ENCODE peak calls at places on chromosome 12, in five cellular contexts. One of them, this sample, is unnamed.

GRCh38 chr12:8590842-8591545 is 21.7 kb downstream of the AICDA start:
- DNase-seq in trophoblast cell: peak; percentile 60
- DNase-seq in lung: no peak
- DNase-seq in prostate gland: no peak
- DNase-seq in pancreas: no peak
- DNase-seq in this sample: no peak

GRCh38 chr12:25434493-25434892 is 118.6 kb downstream of the LMNTD1 start:
- DNase-seq in pancreas: no peak
- DNase-seq in prostate gland: no peak
- DNase-seq in trophoblast cell: no peak
- DNase-seq in lung: no peak
- DNase-seq in this sample: no peak

GRCh38 chr12:71472441-71472911 is 32.9 kb downstream of the LGR5 start:
- DNase-seq in pancreas: no peak
- DNase-seq in trophoblast cell: peak; percentile 65
- DNase-seq in lung: no peak
- DNase-seq in prostate gland: no peak
- DNase-seq in this sample: no peak

GRCh38 chr12:47808049-47808448 is 11.7 kb downstream of the HDAC7 start:
- DNase-seq in pancreas: no peak
- DNase-seq in prostate gland: no peak
- DNase-seq in lung: peak; percentile 56
- DNase-seq in trophoblast cell: peak; percentile 41
- DNase-seq in this sample: no peak

GRCh38 chr12:13196302-13196921 is at the start of gene EMP1:
- DNase-seq in prostate gland: peak; percentile 87
- DNase-seq in trophoblast cell: peak; percentile 53
- DNase-seq in pancreas: peak; percentile 86
- DNase-seq in lung: peak; percentile 94
- DNase-seq in this sample: peak; percentile 19

GRCh38 chr12:55720071-55720564 is at the start of gene RDH5:
- DNase-seq in lung: no peak
- DNase-seq in prostate gland: no peak
- DNase-seq in pancreas: peak; percentile 74
- DNase-seq in trophoblast cell: no peak
- DNase-seq in this sample: peak; percentile 55

GRCh38 chr12:8907513-8907912 is 6.8 kb upstream of the PHC1 start:
- DNase-seq in trophoblast cell: no peak
- DNase-seq in pancreas: no peak
- DNase-seq in lung: no peak
- DNase-seq in prostate gland: no peak
- DNase-seq in this sample: no peak

GRCh38 chr12:49987620-49988303 is 15.0 kb downstream of the AQP6 start:
- DNase-seq in pancreas: no peak
- DNase-seq in prostate gland: no peak
- DNase-seq in lung: no peak
- DNase-seq in trophoblast cell: no peak
- DNase-seq in this sample: no peak

GRCh38 chr12:29168000-29168399 is 18.9 kb downstream of the FAR2 start:
- DNase-seq in trophoblast cell: no peak
- DNase-seq in pancreas: no peak
- DNase-seq in prostate gland: no peak
- DNase-seq in lung: no peak
- DNase-seq in this sample: no peak

GRCh38 chr12:5063149-5063548 is 19.5 kb downstream of the KCNA5 start:
- DNase-seq in lung: no peak
- DNase-seq in trophoblast cell: peak; percentile 45
- DNase-seq in pancreas: no peak
- DNase-seq in prostate gland: no peak
- DNase-seq in this sample: no peak

GRCh38 chr12:4909734-4910501 is at the start of gene KCNA1:
- DNase-seq in trophoblast cell: no peak
- DNase-seq in prostate gland: no peak
- DNase-seq in pancreas: no peak
- DNase-seq in lung: no peak
- DNase-seq in this sample: no peak

GRCh38 chr12:38588618-38589309 is 272.2 kb downstream of the ALG10B start:
- DNase-seq in prostate gland: no peak
- DNase-seq in lung: no peak
- DNase-seq in pancreas: no peak
- DNase-seq in trophoblast cell: no peak
- DNase-seq in this sample: no peak

GRCh38 chr12:109309441-109310246 is 560 bp upstream of the FOXN4 start:
- DNase-seq in lung: no peak
- DNase-seq in pancreas: no peak
- DNase-seq in trophoblast cell: no peak
- DNase-seq in prostate gland: no peak
- DNase-seq in this sample: no peak

GRCh38 chr12:55642275-55643068 is 5.8 kb downstream of the OR10P1 start:
- DNase-seq in lung: no peak
- DNase-seq in trophoblast cell: peak; percentile 13
- DNase-seq in prostate gland: no peak
- DNase-seq in pancreas: no peak
- DNase-seq in this sample: no peak

GRCh38 chr12:8665729-8666128 is 3.1 kb upstream of the MFAP5 start:
- DNase-seq in trophoblast cell: no peak
- DNase-seq in prostate gland: peak; percentile 4
- DNase-seq in lung: no peak
- DNase-seq in pancreas: no peak
- DNase-seq in this sample: no peak

GRCh38 chr12:68876471-68876870 is 56.5 kb downstream of the CPM start:
- DNase-seq in pancreas: no peak
- DNase-seq in prostate gland: no peak
- DNase-seq in trophoblast cell: no peak
- DNase-seq in lung: no peak
- DNase-seq in this sample: no peak

GRCh38 chr12:2982361-2982760 is 23.2 kb downstream of the TEAD4 start:
- DNase-seq in prostate gland: no peak
- DNase-seq in lung: no peak
- DNase-seq in pancreas: peak; percentile 92
- DNase-seq in trophoblast cell: peak; percentile 27
- DNase-seq in this sample: no peak

GRCh38 chr12:115543269-115543668 is 734.2 kb downstream of the MED13L start:
- DNase-seq in pancreas: no peak
- DNase-seq in lung: no peak
- DNase-seq in prostate gland: no peak
- DNase-seq in trophoblast cell: no peak
- DNase-seq in this sample: no peak

GRCh38 chr12:75099215-75099614 is 110.4 kb downstream of the KCNC2 start:
- DNase-seq in pancreas: no peak
- DNase-seq in trophoblast cell: no peak
- DNase-seq in prostate gland: no peak
- DNase-seq in lung: no peak
- DNase-seq in this sample: no peak

GRCh38 chr12:34292736-34293625 is 270.7 kb downstream of the ALG10 start:
- DNase-seq in prostate gland: no peak
- DNase-seq in lung: no peak
- DNase-seq in trophoblast cell: no peak
- DNase-seq in pancreas: no peak
- DNase-seq in this sample: no peak

GRCh38 chr12:14048949-14049545 is 67.6 kb upstream of the GRIN2B start:
- DNase-seq in prostate gland: no peak
- DNase-seq in trophoblast cell: no peak
- DNase-seq in lung: no peak
- DNase-seq in pancreas: no peak
- DNase-seq in this sample: no peak

GRCh38 chr12:114682920-114683708 is 861 bp downstream of the TBX3 start:
- DNase-seq in lung: no peak
- DNase-seq in pancreas: no peak
- DNase-seq in prostate gland: no peak
- DNase-seq in trophoblast cell: peak; percentile 55
- DNase-seq in this sample: no peak

GRCh38 chr12:95218164-95218851 is 701 bp downstream of the VEZT start:
- DNase-seq in trophoblast cell: peak; percentile 81
- DNase-seq in pancreas: no peak
- DNase-seq in prostate gland: no peak
- DNase-seq in lung: no peak
- DNase-seq in this sample: no peak

GRCh38 chr12:28958553-28959195 is 190.4 kb upstream of the FAR2 start:
- DNase-seq in trophoblast cell: peak; percentile 29
- DNase-seq in pancreas: no peak
- DNase-seq in prostate gland: no peak
- DNase-seq in lung: no peak
- DNase-seq in this sample: no peak

GRCh38 chr12:75632452-75632851 is 121.0 kb upstream of the KRR1 start:
- DNase-seq in pancreas: no peak
- DNase-seq in lung: no peak
- DNase-seq in prostate gland: no peak
- DNase-seq in trophoblast cell: no peak
- DNase-seq in this sample: no peak

GRCh38 chr12:90791445-90791844 is 163.5 kb downstream of the CCER1 start:
- DNase-seq in lung: no peak
- DNase-seq in prostate gland: no peak
- DNase-seq in trophoblast cell: no peak
- DNase-seq in pancreas: no peak
- DNase-seq in this sample: no peak

GRCh38 chr12:90790747-90791146 is 164.2 kb downstream of the CCER1 start:
- DNase-seq in lung: no peak
- DNase-seq in pancreas: no peak
- DNase-seq in trophoblast cell: no peak
- DNase-seq in prostate gland: no peak
- DNase-seq in this sample: no peak

DNA sequence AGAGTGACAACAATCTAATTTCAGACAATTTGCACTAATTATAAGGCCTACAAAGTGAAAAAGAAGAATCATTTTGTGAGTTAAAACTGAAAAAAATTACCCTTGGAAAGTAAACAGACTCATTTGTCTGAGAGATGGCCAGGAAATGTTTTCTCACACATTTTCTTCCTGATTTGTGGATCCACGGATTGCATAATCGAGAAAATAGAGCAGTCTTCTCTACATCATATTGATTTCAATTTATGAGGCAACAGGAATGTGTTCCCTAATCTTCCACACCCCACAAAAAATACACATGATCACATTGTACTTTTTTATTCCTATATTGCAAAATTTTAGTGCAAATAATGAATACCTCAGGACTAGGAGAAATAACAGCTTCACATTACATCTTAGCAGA is 160.8 kb downstream of the CCER1 start:
- DNase-seq in trophoblast cell: no peak
- DNase-seq in prostate gland: no peak
- DNase-seq in pancreas: no peak
- DNase-seq in lung: no peak
- DNase-seq in this sample: no peak
- H3K27ac ChIP-seq in trophoblast cell: no peak overlapping the region
- H3K27ac ChIP-seq in prostate gland: no peak overlapping the region
- H3K27ac ChIP-seq in pancreas: no peak overlapping the region
- H3K27ac ChIP-seq in lung: no peak overlapping the region
- H3K27ac ChIP-seq in this sample: no peak overlapping the region

GRCh38 chr12:105332925-105333324 is 2.4 kb downstream of the C12orf75 start:
- DNase-seq in prostate gland: no peak
- DNase-seq in lung: no peak
- DNase-seq in pancreas: no peak
- DNase-seq in trophoblast cell: peak; percentile 51
- DNase-seq in this sample: no peak

GRCh38 chr12:105330283-105330937 is at the start of gene C12orf75:
- DNase-seq in prostate gland: peak; percentile 74
- DNase-seq in lung: peak; percentile 55
- DNase-seq in pancreas: peak; percentile 59
- DNase-seq in trophoblast cell: peak; percentile 64
- DNase-seq in this sample: peak; percentile 45

GRCh38 chr12:105331805-105332251 is 1.3 kb downstream of the C12orf75 start:
- DNase-seq in lung: no peak
- DNase-seq in trophoblast cell: peak; percentile 63
- DNase-seq in pancreas: no peak
- DNase-seq in prostate gland: no peak
- DNase-seq in this sample: no peak

GRCh38 chr12:105330938-105331804 is 680 bp downstream of the C12orf75 start:
- DNase-seq in pancreas: peak; percentile 23
- DNase-seq in prostate gland: peak; percentile 11
- DNase-seq in lung: no peak
- DNase-seq in trophoblast cell: no peak
- DNase-seq in this sample: peak; percentile 32

GRCh38 chr12:105329926-105330282 is 587 bp upstream of the C12orf75 start:
- DNase-seq in lung: no peak
- DNase-seq in prostate gland: no peak
- DNase-seq in trophoblast cell: peak; percentile 48
- DNase-seq in pancreas: no peak
- DNase-seq in this sample: no peak
- H3K27ac ChIP-seq in lung: no peak overlapping the region
- H3K27ac ChIP-seq in prostate gland: no peak overlapping the region
- H3K27ac ChIP-seq in trophoblast cell: no peak overlapping the region
- H3K27ac ChIP-seq in pancreas: no peak overlapping the region
- H3K27ac ChIP-seq in this sample: no peak overlapping the region

DNA sequence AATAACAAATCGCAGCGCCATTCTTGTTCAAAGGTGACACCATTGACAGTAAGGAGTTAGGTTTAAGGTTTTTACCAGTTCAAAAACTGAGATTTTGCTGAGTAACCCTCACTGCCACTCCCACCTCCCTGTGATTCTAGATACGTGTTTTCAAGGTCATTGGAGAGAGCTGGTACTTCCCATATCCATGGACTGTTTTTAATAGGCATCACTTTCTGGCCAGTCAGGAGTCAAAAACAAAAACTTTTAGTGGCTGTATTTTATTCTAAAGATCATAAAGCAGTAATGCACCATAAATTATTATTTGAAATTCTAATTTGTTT is 187.5 kb downstream of the ETV6 start:
- DNase-seq in pancreas: no peak
- DNase-seq in trophoblast cell: no peak
- DNase-seq in prostate gland: no peak
- DNase-seq in lung: no peak
- DNase-seq in this sample: no peak
- H3K27ac ChIP-seq in pancreas: no peak overlapping the region
- H3K27ac ChIP-seq in trophoblast cell: no peak overlapping the region
- H3K27ac ChIP-seq in prostate gland: no peak overlapping the region
- H3K27ac ChIP-seq in lung: peak overlapping the region; percentile 80
- H3K27ac ChIP-seq in this sample: no peak overlapping the region

GRCh38 chr12:52243774-52244614 is 11.0 kb downstream of the KRT7 start:
- DNase-seq in pancreas: peak; percentile 94
- DNase-seq in prostate gland: peak; percentile 93
- DNase-seq in trophoblast cell: peak; percentile 70
- DNase-seq in lung: peak; percentile 80
- DNase-seq in this sample: no peak
- H3K27ac ChIP-seq in pancreas: peak overlapping the region; percentile 96
- H3K27ac ChIP-seq in prostate gland: peak overlapping the region; percentile 82
- H3K27ac ChIP-seq in trophoblast cell: peak overlapping the region; percentile 9
- H3K27ac ChIP-seq in lung: peak overlapping the region; percentile 71
- H3K27ac ChIP-seq in this sample: no peak overlapping the region

DNA sequence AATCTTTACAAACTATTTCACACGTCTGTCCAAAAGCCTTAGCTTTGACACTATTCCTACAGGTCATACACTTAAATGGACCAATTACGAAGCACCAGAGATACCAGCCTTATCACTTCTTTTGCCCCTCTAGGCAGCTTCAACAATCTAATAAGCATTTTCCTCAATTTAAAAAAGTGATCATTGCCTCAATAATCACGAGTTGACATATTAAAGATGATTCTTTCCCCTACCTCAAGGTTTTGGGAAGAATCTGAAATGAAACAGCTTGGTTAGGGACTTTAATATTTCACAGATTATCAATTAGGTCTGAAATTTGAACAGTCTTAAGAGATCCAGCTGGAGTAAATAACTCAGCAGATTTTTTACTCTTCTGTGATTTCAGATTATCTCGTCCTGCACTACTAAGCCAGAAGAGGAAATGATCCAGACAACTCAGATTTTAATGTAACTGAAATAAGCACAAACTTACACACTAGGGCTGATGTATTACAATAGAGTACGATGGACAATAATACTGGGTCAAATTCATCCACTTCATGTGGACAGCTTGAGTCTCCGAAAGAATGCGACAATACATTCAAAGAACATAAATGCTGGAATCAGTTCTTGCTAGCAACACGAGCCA is 15.9 kb downstream of the UBE2N start:
- DNase-seq in pancreas: no peak
- DNase-seq in trophoblast cell: no peak
- DNase-seq in prostate gland: no peak
- DNase-seq in lung: no peak
- DNase-seq in this sample: no peak
- H3K27ac ChIP-seq in pancreas: no peak overlapping the region
- H3K27ac ChIP-seq in trophoblast cell: no peak overlapping the region
- H3K27ac ChIP-seq in prostate gland: peak overlapping the region; percentile 46
- H3K27ac ChIP-seq in lung: no peak overlapping the region
- H3K27ac ChIP-seq in this sample: no peak overlapping the region